ENCODE peak calls at places on chromosome 7, in four cellular contexts. F is tibial nerve, I is RCC 7860, R is ascending aorta. C is an unnamed sample.
A peak's percentile ranks its signal among the peaks of the same experiment; 100 is the strongest.

GRCh38 chr7:26200113-26200443 is 468 bp downstream of the HNRNPA2B1 start:
- DNase-seq in I (peak; percentile 31), F (peak; percentile 56), R (no peak), C (no peak)

GRCh38 chr7:151408498-151408838 is 1.4 kb downstream of the WDR86 start:
- DNase-seq in R (no peak), F (no peak), I (no peak), C (no peak)

GRCh38 chr7:100171087-100171681 is 2.8 kb upstream of the GAL3ST4 start:
- DNase-seq in R (no peak), F (no peak), I (no peak), C (no peak)

GRCh38 chr7:25361863-25362262 is 133.6 kb upstream of the NPVF start:
- DNase-seq in F (no peak), R (no peak), I (no peak), C (no peak)

GRCh38 chr7:128174391-128174790 is 66.7 kb upstream of the LEP start:
- DNase-seq in F (no peak), I (no peak), R (no peak), C (no peak)

GRCh38 chr7:148962823-148963582 is 65.3 kb downstream of the PDIA4 start:
- DNase-seq in F (peak; percentile 24), R (no peak), I (peak; percentile 69), C (no peak)

GRCh38 chr7:111090834-111091233 is at the start of gene LRRN3:
- DNase-seq in R (no peak), F (no peak), I (no peak), C (no peak)

GRCh38 chr7:158885624-158886023 is 29.3 kb downstream of the DYNC2I1 start:
- DNase-seq in I (peak; percentile 33), R (no peak), F (no peak), C (no peak)

GRCh38 chr7:100943693-100944092 is 5.6 kb upstream of the MUC3A start:
- DNase-seq in R (no peak), F (no peak), I (no peak), C (no peak)

GRCh38 chr7:13949450-13949849 is 40.0 kb downstream of the ETV1 start:
- DNase-seq in I (no peak), R (no peak), F (no peak), C (no peak)

GRCh38 chr7:28483112-28483511 is 70.8 kb downstream of the CREB5 start:
- DNase-seq in F (no peak), I (no peak), R (no peak), C (no peak)

GRCh38 chr7:121372376-121373024 is 23.6 kb downstream of the FAM3C start:
- DNase-seq in I (no peak), F (no peak), R (no peak), C (no peak)

GRCh38 chr7:151520419-151521229 is 929 bp upstream of the RHEB start:
- DNase-seq in F (peak; percentile 28), I (peak; percentile 33), R (no peak), C (no peak)

GRCh38 chr7:128075536-128076095 is 44.4 kb upstream of the LRRC4 start:
- DNase-seq in I (no peak), R (no peak), F (no peak), C (no peak)

GRCh38 chr7:28411876-28412662 is at the start of gene CREB5:
- DNase-seq in I (no peak), F (no peak), R (no peak), C (no peak)

GRCh38 chr7:45980973-45981372 is 59.9 kb upstream of the IGFBP3 start:
- DNase-seq in R (no peak), F (no peak), I (no peak), C (no peak)

GRCh38 chr7:84207025-84207424 is 12.4 kb upstream of the SEMA3A start:
- DNase-seq in R (no peak), I (no peak), F (no peak), C (no peak)

GRCh38 chr7:50467817-50468610 is 17.9 kb upstream of the FIGNL1 start:
- DNase-seq in F (peak; percentile 51), R (peak; percentile 19), I (peak; percentile 49), C (no peak)

GRCh38 chr7:2647594-2648172 is 15.9 kb downstream of the TTYH3 start:
- DNase-seq in F (no peak), I (no peak), R (no peak), C (no peak)

GRCh38 chr7:157136372-157136771 is 2.4 kb upstream of the UBE3C start:
- DNase-seq in I (peak; percentile 50), R (no peak), F (no peak), C (peak; percentile 23)

GRCh38 chr7:20998309-20998708 is 211.6 kb upstream of the SP8 start:
- DNase-seq in I (peak; percentile 54), R (no peak), F (no peak), C (no peak)

GRCh38 chr7:90621892-90622182 is 25.7 kb downstream of the CDK14 start:
- DNase-seq in R (no peak), F (no peak), I (no peak), C (no peak)

GRCh38 chr7:50959991-50960390 is 177.3 kb upstream of the GRB10 start:
- DNase-seq in F (no peak), R (no peak), I (no peak), C (no peak)

GRCh38 chr7:77415474-77415821 is 701 bp downstream of the GSAP start:
- DNase-seq in R (no peak), F (no peak), I (no peak), C (no peak)

GRCh38 chr7:24715661-24716479 is 41.4 kb downstream of the GSDME start:
- DNase-seq in I (no peak), R (no peak), F (no peak), C (no peak)

GRCh38 chr7:22581099-22581498 is 81.1 kb upstream of the STEAP1B start:
- DNase-seq in R (no peak), I (no peak), F (no peak), C (no peak)

GRCh38 chr7:124263232-124263827 is 230.5 kb upstream of the TMEM229A start:
- DNase-seq in R (no peak), F (no peak), I (peak; percentile 50), C (no peak)